ENCODE peak calls at places on chromosome 3, in nine cellular contexts. W is bronchial epithelial cell, U is BJ, M is GM10248, Z is B cell, Q is natural killer cell, O is PC-3, S is esophagus muscularis mucosa, D is kidney epithelial cell. E is an unnamed sample.

GRCh38 chr3:169008772-169009358 is 654.6 kb downstream of the MECOM start:
- DNase-seq in W (peak), U (no peak), M (no peak), Z (no peak), Q (no peak), O (no peak), S (no peak), D (peak), E (no peak)

GRCh38 chr3:67719333-67719732 is 64.9 kb upstream of the SUCLG2 start:
- DNase-seq in W (peak), U (no peak), M (no peak), Z (no peak), Q (no peak), O (peak), S (no peak), D (no peak), E (no peak)

GRCh38 chr3:112979244-112979832 is 4.4 kb upstream of the CD200R1 start:
- DNase-seq in W (peak), U (no peak), M (no peak), Z (peak), Q (no peak), O (peak), S (no peak), D (no peak), E (no peak)

GRCh38 chr3:8619548-8619947 is 25.1 kb downstream of the SSUH2 start:
- DNase-seq in W (peak), U (no peak), M (no peak), Z (no peak), Q (no peak), O (peak), S (no peak), D (no peak), E (no peak)

GRCh38 chr3:142501004-142501926 is 53.4 kb upstream of the XRN1 start:
- DNase-seq in W (peak), U (peak), M (no peak), Z (no peak), Q (no peak), O (peak), S (no peak), D (peak), E (no peak)

GRCh38 chr3:173465112-173465511 is 67.6 kb downstream of the NLGN1 start:
- DNase-seq in W (peak), U (peak), M (no peak), Z (no peak), Q (no peak), O (peak), S (no peak), D (peak), E (no peak)

GRCh38 chr3:15527031-15527459 is 5.5 kb upstream of the COLQ start:
- DNase-seq in W (no peak), U (no peak), M (no peak), Z (peak), Q (no peak), O (peak), S (no peak), D (no peak), E (no peak)

GRCh38 chr3:101279162-101279561 is 41.2 kb downstream of the IMPG2 start:
- DNase-seq in W (peak), U (no peak), M (no peak), Z (no peak), Q (no peak), O (peak), S (no peak), D (no peak), E (no peak)

GRCh38 chr3:52471371-52472238 is 16.2 kb downstream of the NISCH start:
- DNase-seq in W (peak), U (no peak), M (peak), Z (peak), Q (no peak), O (peak), S (no peak), D (no peak), E (peak)

GRCh38 chr3:155302891-155303290 is 9.4 kb upstream of the STRIT1 start:
- DNase-seq in W (no peak), U (no peak), M (no peak), Z (no peak), Q (no peak), O (no peak), S (no peak), D (no peak), E (no peak)

GRCh38 chr3:100869787-100870186 is 123.4 kb downstream of the ABI3BP start:
- DNase-seq in W (no peak), U (no peak), M (no peak), Z (no peak), Q (no peak), O (no peak), S (no peak), D (no peak), E (no peak)

GRCh38 chr3:133489466-133490085 is 83.9 kb upstream of the CDV3 start:
- DNase-seq in W (peak), U (no peak), M (no peak), Z (no peak), Q (no peak), O (peak), S (peak), D (no peak), E (no peak)

GRCh38 chr3:16618721-16619120 is 13.5 kb upstream of the DAZL start:
- DNase-seq in W (peak), U (peak), M (no peak), Z (no peak), Q (no peak), O (peak), S (no peak), D (no peak), E (no peak)

GRCh38 chr3:151476344-151477018 is 15.6 kb upstream of the IGSF10 start:
- DNase-seq in W (no peak), U (no peak), M (no peak), Z (no peak), Q (no peak), O (no peak), S (no peak), D (no peak), E (no peak)

GRCh38 chr3:190429681-190430080 is 20.0 kb downstream of the TMEM207 start:
- DNase-seq in W (peak), U (no peak), M (no peak), Z (no peak), Q (no peak), O (no peak), S (no peak), D (no peak), E (no peak)

GRCh38 chr3:46578973-46579755 is 13.1 kb upstream of the LRRC2 start:
- DNase-seq in W (no peak), U (no peak), M (no peak), Z (no peak), Q (no peak), O (no peak), S (no peak), D (no peak), E (no peak)

GRCh38 chr3:123093696-123094095 is 26.9 kb downstream of the PDIA5 start:
- DNase-seq in W (no peak), U (no peak), M (no peak), Z (no peak), Q (no peak), O (no peak), S (no peak), D (no peak), E (no peak)

GRCh38 chr3:111352585-111352984 is 189.4 kb upstream of the CD96 start:
- DNase-seq in W (no peak), U (no peak), M (no peak), Z (no peak), Q (no peak), O (peak), S (no peak), D (no peak), E (no peak)

GRCh38 chr3:19547665-19548464 is 386.2 kb downstream of the EFHB start:
- DNase-seq in W (peak), U (no peak), M (no peak), Z (no peak), Q (no peak), O (no peak), S (no peak), D (no peak), E (no peak)

GRCh38 chr3:32780735-32781210 is 37.0 kb upstream of the TRIM71 start:
- DNase-seq in W (peak), U (no peak), M (peak), Z (no peak), Q (no peak), O (peak), S (no peak), D (no peak), E (no peak)

GRCh38 chr3:52845157-52845556 is 10.3 kb upstream of the MUSTN1 start:
- DNase-seq in W (no peak), U (no peak), M (no peak), Z (no peak), Q (no peak), O (no peak), S (no peak), D (no peak), E (no peak)

GRCh38 chr3:155282416-155283091 is 10.9 kb downstream of the STRIT1 start:
- DNase-seq in W (no peak), U (peak), M (no peak), Z (no peak), Q (no peak), O (peak), S (no peak), D (no peak), E (no peak)

GRCh38 chr3:113242091-113242581 is 30.8 kb downstream of the BOC start:
- DNase-seq in W (no peak), U (peak), M (no peak), Z (no peak), Q (no peak), O (no peak), S (no peak), D (no peak), E (no peak)

GRCh38 chr3:49339593-49339946 is 283 bp downstream of the USP4 start:
- DNase-seq in W (no peak), U (no peak), M (no peak), Z (no peak), Q (no peak), O (no peak), S (no peak), D (no peak), E (peak)

GRCh38 chr3:49341996-49342395 is 2.1 kb upstream of the USP4 start:
- DNase-seq in W (no peak), U (no peak), M (no peak), Z (no peak), Q (no peak), O (no peak), S (no peak), D (no peak), E (no peak)

GRCh38 chr3:49343163-49343562 is 3.3 kb upstream of the USP4 start:
- DNase-seq in W (no peak), U (no peak), M (no peak), Z (peak), Q (no peak), O (no peak), S (no peak), D (no peak), E (no peak)

DNA sequence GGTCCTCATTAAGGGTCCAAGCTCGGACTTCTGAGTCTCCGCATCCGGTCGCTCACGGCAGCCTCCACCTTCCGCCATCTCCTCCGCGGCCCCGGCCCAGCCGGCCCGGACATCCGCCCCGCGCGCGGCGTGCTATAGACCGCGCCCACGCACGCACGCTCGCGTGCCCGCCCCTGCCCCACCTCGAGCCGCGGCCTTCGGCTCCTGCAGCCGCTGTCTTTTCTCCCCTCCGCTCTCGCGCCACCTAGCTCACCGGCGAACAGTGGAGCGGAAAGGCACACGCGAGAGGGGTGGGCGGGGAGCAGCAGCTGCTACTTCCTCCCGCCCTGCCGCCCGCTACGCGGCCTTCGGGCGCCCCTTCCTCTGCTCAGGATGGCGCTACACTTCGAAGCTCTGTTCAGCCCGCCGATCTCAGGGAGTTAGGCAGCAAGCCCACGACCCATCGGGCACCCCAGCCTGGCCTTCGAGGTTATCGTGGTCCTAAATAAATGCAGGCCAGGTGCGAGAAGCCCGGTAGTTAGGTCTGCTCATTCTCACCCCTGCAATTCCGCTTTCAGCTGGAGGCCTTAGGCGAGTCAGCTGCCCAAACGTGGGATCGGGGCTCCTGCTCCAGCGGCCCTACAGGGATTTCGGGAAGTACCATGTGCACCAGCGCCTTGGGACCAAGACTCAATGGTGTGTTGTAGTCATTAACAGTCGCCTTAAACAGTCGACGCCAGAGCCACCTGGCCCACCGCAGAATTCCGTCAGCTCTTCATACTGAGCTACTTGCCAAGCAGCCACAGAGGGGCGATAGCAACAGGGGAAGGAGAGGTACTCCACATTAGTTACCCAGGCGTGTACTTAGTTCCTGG is at the start of gene USP4:
- DNase-seq in W (peak), U (peak), M (peak), Z (peak), Q (peak), O (peak), S (peak), D (peak), E (peak)
- TF ChIP-seq CTCF in W (peak), U (peak), M (peak), Z (no peak), Q (peak), O (peak), S (peak), D (peak), E (peak)

DNA sequence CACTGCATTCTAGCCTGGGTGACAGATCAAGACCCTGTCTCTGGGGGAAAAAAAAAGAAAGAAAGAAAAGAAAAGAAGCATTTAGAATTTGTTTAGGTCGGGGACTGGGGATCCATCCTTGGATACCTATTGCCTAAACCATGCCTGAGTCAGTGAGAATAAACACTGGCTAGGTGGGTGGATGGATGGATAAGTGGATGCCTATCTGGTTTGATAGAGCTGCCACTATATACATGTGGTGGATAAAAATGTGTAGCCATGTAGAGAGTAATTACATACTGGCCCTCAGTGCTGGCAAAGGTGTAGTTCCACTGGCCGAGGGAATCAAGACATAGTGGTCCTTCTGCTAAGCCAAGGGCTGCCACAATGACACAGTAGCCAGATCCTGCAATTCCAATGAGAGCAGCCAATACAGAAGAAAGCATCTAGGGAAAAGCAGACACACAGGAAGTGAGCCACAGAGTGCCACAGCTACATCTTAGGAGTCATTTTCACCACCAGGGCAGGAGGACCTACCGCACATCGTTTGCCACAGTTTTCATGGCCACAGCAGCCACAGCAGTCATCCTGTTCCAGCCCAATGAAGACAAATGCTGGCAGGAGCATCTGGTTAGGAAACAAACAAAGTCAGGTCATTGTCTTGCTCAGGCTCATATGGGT is 2.2 kb downstream of the TM4SF1 start:
- DNase-seq in W (peak), U (no peak), M (no peak), Z (no peak), Q (no peak), O (peak), S (no peak), D (no peak), E (no peak)
- TF ChIP-seq CTCF in W (no peak), U (no peak), M (no peak), Z (no peak), Q (no peak), O (no peak), S (no peak), D (no peak), E (no peak)

GRCh38 chr3:55090310-55090709 is 162.5 kb upstream of the LRTM1 start:
- DNase-seq in W (peak), U (no peak), M (no peak), Z (no peak), Q (no peak), O (no peak), S (no peak), D (no peak), E (no peak)

GRCh38 chr3:55091381-55092225 is 163.7 kb upstream of the LRTM1 start:
- DNase-seq in W (peak), U (peak), M (no peak), Z (no peak), Q (no peak), O (peak), S (no peak), D (no peak), E (no peak)

GRCh38 chr3:55089211-55089610 is 161.4 kb upstream of the LRTM1 start:
- DNase-seq in W (no peak), U (no peak), M (no peak), Z (no peak), Q (no peak), O (no peak), S (no peak), D (no peak), E (no peak)

GRCh38 chr3:55094691-55095090 is 166.8 kb upstream of the LRTM1 start:
- DNase-seq in W (no peak), U (no peak), M (no peak), Z (no peak), Q (no peak), O (no peak), S (no peak), D (no peak), E (no peak)

DNA sequence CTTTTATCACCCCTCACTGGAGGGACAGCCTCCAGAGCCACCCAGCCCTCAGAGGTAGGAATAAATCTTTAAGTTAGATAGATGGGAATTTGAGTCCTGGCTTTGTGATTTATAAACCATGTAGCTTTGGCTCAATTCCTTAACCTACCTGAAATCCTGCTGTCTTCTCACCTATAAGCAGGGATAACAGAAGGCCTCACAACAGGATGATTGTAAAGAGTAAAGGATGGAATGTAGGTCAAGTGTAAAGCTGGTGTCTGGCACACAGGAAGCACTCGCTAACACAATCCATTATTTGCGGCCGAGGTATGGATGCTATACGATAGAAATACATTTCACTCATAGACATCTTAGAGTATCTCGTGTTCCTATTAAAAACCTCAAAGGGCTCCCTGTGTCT is 162.9 kb upstream of the LRTM1 start:
- DNase-seq in W (no peak), U (no peak), M (no peak), Z (no peak), Q (no peak), O (no peak), S (no peak), D (no peak), E (no peak)
- TF ChIP-seq CTCF in W (no peak), U (no peak), M (no peak), Z (no peak), Q (no peak), O (no peak), S (no peak), D (no peak), E (no peak)

GRCh38 chr3:42653303-42653559 is 266 bp upstream of the ZBTB47 start:
- DNase-seq in W (no peak), U (no peak), M (peak), Z (no peak), Q (no peak), O (no peak), S (no peak), D (no peak), E (no peak)

GRCh38 chr3:42655331-42655888 is 1.9 kb downstream of the ZBTB47 start:
- DNase-seq in W (no peak), U (no peak), M (peak), Z (no peak), Q (no peak), O (no peak), S (no peak), D (no peak), E (no peak)

GRCh38 chr3:42653560-42654330 is at the start of gene ZBTB47:
- DNase-seq in W (no peak), U (no peak), M (peak), Z (peak), Q (no peak), O (peak), S (no peak), D (no peak), E (no peak)

GRCh38 chr3:42655980-42656679 is 2.6 kb downstream of the ZBTB47 start:
- DNase-seq in W (peak), U (no peak), M (no peak), Z (no peak), Q (no peak), O (peak), S (peak), D (no peak), E (no peak)

DNA sequence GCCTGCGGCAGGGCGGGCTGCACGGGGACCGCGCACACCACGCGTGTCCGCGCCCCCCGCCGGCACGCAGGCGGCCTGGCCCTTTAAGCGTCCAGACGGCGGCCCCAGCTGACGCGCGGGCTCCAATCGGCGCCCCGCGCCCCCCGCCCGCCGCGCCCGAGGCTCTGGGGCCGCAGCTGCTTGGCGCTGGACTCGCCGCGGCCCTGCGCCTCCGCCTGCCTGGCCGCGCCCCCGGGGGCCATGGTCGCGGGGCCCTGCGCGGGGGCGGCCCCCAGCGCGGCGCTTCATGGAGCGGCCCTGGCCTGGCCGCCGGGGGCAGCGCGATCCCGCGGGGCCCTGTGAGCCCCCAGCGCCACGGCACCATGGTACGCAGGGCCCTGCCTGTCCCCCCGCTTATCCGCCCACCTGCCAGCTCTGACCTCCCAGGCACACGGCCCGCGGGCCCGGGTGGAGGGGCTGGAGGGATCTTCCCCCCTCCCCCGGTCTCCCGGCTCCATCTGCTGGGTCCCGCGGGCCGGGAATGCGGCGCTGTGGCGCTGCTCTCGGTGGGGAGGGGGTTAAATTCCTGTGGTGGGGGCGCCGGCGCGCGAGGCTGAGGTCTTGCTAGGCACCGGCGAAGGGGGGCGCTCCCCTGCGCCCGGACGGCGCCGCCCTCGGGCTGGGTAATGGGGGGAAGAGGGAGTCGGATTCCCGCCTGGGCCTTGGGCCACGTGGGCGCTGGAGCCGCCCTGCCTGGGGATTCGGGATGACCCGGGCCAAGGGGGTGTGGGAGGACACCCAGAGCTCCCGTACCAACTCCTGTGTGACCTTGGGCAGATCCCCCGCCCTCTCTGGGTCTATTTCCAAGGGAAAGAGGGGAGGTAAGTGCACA is 1.1 kb downstream of the ZBTB47 start:
- DNase-seq in W (no peak), U (no peak), M (peak), Z (peak), Q (no peak), O (peak), S (no peak), D (no peak), E (no peak)
- TF ChIP-seq CTCF in W (no peak), U (no peak), M (no peak), Z (no peak), Q (no peak), O (peak), S (no peak), D (peak), E (no peak)

GRCh38 chr3:104635872-104636580 is 730.7 kb upstream of the ALCAM start:
- DNase-seq in W (no peak), U (no peak), M (no peak), Z (no peak), Q (no peak), O (peak), S (no peak), D (no peak), E (no peak)
- TF ChIP-seq CTCF in W (no peak), U (peak), M (no peak), Z (no peak), Q (no peak), O (peak), S (no peak), D (no peak), E (no peak)

E was measured in CD14-positive monocyte.